ENCODE peak calls at places on chromosome 17, in four cellular contexts. L, E, W and G are unnamed samples.

GRCh38 chr17:69516225-69516624 is 101.7 kb downstream of the MAP2K6 start:
- DNase-seq in W (no peak), E (no peak), L (no peak), G (no peak)

GRCh38 chr17:61073799-61074513 is 325.7 kb upstream of the TBX2 start:
- DNase-seq in L (no peak), E (no peak), W (no peak), G (no peak)

GRCh38 chr17:78839173-78839761 is 1.3 kb downstream of the USP36 start:
- DNase-seq in E (no peak), W (peak; percentile 35), L (peak; percentile 66), G (no peak)

GRCh38 chr17:14354807-14355206 is 53.9 kb downstream of the HS3ST3B1 start:
- DNase-seq in L (no peak), W (no peak), E (no peak), G (no peak)

GRCh38 chr17:55870044-55870443 is 119.2 kb downstream of the PCTP start:
- DNase-seq in W (no peak), L (no peak), E (no peak), G (no peak)

GRCh38 chr17:72725432-72726068 is 366.9 kb downstream of the SLC39A11 start:
- DNase-seq in W (peak; percentile 78), E (peak; percentile 49), L (peak; percentile 70), G (peak; percentile 68)

GRCh38 chr17:63696381-63696961 is 3.5 kb downstream of the LIMD2 start:
- DNase-seq in W (peak; percentile 49), L (peak; percentile 73), E (no peak), G (peak; percentile 2)

GRCh38 chr17:16463341-16464000 is 28.5 kb downstream of the LRRC75A start:
- DNase-seq in L (peak; percentile 71), W (no peak), E (no peak), G (peak; percentile 42)

GRCh38 chr17:12250973-12251372 is 230.3 kb downstream of the MAP2K4 start:
- DNase-seq in E (no peak), W (no peak), L (no peak), G (no peak)

GRCh38 chr17:69501591-69502468 is 87.3 kb downstream of the MAP2K6 start:
- DNase-seq in E (peak; percentile 51), W (peak; percentile 93), L (peak; percentile 29), G (peak; percentile 67)

GRCh38 chr17:73719588-73720071 is 75.4 kb upstream of the SDK2 start:
- DNase-seq in W (no peak), L (no peak), E (peak; percentile 96), G (peak; percentile 56)